ENCODE peak calls at places on chromosomes 6 and 20, in six cellular contexts. P is IMR-90, J is foreskin fibroblast, V is heart right ventricle, K is ovary, F is testis. Q is an unnamed sample.

GRCh38 chr6:148085651-148086321 is 256.9 kb upstream of the SASH1 start:
- DNase-seq in P (peak), J (peak), V (no peak), K (no peak), F (no peak), Q (no peak)

GRCh38 chr6:109453594-109454482 is 1.7 kb downstream of the MICAL1 start:
- DNase-seq in P (no peak), J (no peak), V (peak), K (peak), F (peak), Q (no peak)

GRCh38 chr6:169243154-169243553 is 10.5 kb downstream of the THBS2 start:
- DNase-seq in P (no peak), J (no peak), V (no peak), K (no peak), F (no peak), Q (no peak)

GRCh38 chr6:73131706-73132105 is 93.6 kb downstream of the KHDC1L start:
- DNase-seq in P (peak), J (no peak), V (no peak), K (no peak), F (no peak), Q (no peak)

GRCh38 chr6:455006-455585 is 63.5 kb downstream of the IRF4 start:
- DNase-seq in P (peak), J (no peak), V (no peak), K (no peak), F (peak), Q (no peak)

GRCh38 chr6:156175971-156176421 is 601.2 kb upstream of the ARID1B start:
- DNase-seq in P (no peak), J (no peak), V (peak), K (peak), F (peak), Q (no peak)

GRCh38 chr20:45959126-45959525 is 12.9 kb downstream of the ZNF335 start:
- DNase-seq in P (no peak), J (no peak), V (no peak), K (peak), F (no peak), Q (no peak)

GRCh38 chr6:145480024-145480423 is 255.3 kb downstream of the EPM2A start:
- DNase-seq in P (no peak), J (no peak), V (no peak), K (no peak), F (no peak), Q (no peak)

GRCh38 chr20:1874534-1875168 is 20.6 kb upstream of the SIRPA start:
- DNase-seq in P (peak), J (no peak), V (no peak), K (no peak), F (no peak), Q (no peak)

GRCh38 chr6:31806470-31807272 is at the start of gene LSM2:
- DNase-seq in P (peak), J (peak), V (peak), K (peak), F (peak), Q (peak)

GRCh38 chr6:37011656-37012378 is 6.4 kb downstream of the FGD2 start:
- DNase-seq in P (peak), J (peak), V (no peak), K (no peak), F (no peak), Q (no peak)

GRCh38 chr6:80991316-80991715 is 761.2 kb downstream of the TENT5A start:
- DNase-seq in P (no peak), J (no peak), V (no peak), K (no peak), F (no peak), Q (no peak)

GRCh38 chr6:127725821-127726220 is 148.8 kb downstream of the C6orf58 start:
- DNase-seq in P (no peak), J (no peak), V (no peak), K (no peak), F (no peak), Q (no peak)

GRCh38 chr20:14561733-14562132 is 224.3 kb upstream of the FLRT3 start:
- DNase-seq in P (peak), J (peak), V (no peak), K (no peak), F (no peak), Q (no peak)

GRCh38 chr20:4546342-4546741 is 175.4 kb upstream of the PRND start:
- DNase-seq in P (no peak), J (no peak), V (no peak), K (no peak), F (no peak), Q (no peak)

GRCh38 chr6:2008383-2008976 is 236.9 kb downstream of the GMDS start:
- DNase-seq in P (peak), J (no peak), V (no peak), K (no peak), F (no peak), Q (no peak)

GRCh38 chr6:51529240-51529639 is 558.2 kb downstream of the PKHD1 start:
- DNase-seq in P (no peak), J (no peak), V (no peak), K (no peak), F (no peak), Q (no peak)

GRCh38 chr6:62746968-62747367 is 460.9 kb upstream of the KHDRBS2 start:
- DNase-seq in P (no peak), J (no peak), V (no peak), K (no peak), F (no peak), Q (no peak)

GRCh38 chr6:144777249-144777648 is 492.1 kb downstream of the UTRN start:
- DNase-seq in P (no peak), J (no peak), V (no peak), K (no peak), F (no peak), Q (no peak)

GRCh38 chr6:23021487-23021886 is 452.1 kb downstream of the HDGFL1 start:
- DNase-seq in P (no peak), J (no peak), V (no peak), K (no peak), F (no peak), Q (no peak)

GRCh38 chr6:23031986-23032385 is 462.6 kb downstream of the HDGFL1 start:
- DNase-seq in P (peak), J (peak), V (no peak), K (no peak), F (no peak), Q (no peak)

GRCh38 chr6:23027281-23027680 is 457.9 kb downstream of the HDGFL1 start:
- DNase-seq in P (no peak), J (no peak), V (no peak), K (no peak), F (peak), Q (no peak)
- TF ChIP-seq CTCF in P (no peak), J (no peak), V (no peak), K (no peak), F (no peak), Q (no peak)

GRCh38 chr6:6918216-6918983 is 189.4 kb upstream of the RREB1 start:
- DNase-seq in P (peak), J (peak), V (no peak), K (no peak), F (no peak), Q (no peak)

GRCh38 chr6:6916598-6916997 is 191.2 kb upstream of the RREB1 start:
- DNase-seq in P (no peak), J (no peak), V (no peak), K (peak), F (no peak), Q (no peak)

GRCh38 chr6:6913346-6913745 is 194.4 kb upstream of the RREB1 start:
- DNase-seq in P (no peak), J (no peak), V (no peak), K (no peak), F (no peak), Q (no peak)

GRCh38 chr6:6915219-6915618 is 192.5 kb upstream of the RREB1 start:
- DNase-seq in P (no peak), J (no peak), V (no peak), K (no peak), F (no peak), Q (no peak)

DNA sequence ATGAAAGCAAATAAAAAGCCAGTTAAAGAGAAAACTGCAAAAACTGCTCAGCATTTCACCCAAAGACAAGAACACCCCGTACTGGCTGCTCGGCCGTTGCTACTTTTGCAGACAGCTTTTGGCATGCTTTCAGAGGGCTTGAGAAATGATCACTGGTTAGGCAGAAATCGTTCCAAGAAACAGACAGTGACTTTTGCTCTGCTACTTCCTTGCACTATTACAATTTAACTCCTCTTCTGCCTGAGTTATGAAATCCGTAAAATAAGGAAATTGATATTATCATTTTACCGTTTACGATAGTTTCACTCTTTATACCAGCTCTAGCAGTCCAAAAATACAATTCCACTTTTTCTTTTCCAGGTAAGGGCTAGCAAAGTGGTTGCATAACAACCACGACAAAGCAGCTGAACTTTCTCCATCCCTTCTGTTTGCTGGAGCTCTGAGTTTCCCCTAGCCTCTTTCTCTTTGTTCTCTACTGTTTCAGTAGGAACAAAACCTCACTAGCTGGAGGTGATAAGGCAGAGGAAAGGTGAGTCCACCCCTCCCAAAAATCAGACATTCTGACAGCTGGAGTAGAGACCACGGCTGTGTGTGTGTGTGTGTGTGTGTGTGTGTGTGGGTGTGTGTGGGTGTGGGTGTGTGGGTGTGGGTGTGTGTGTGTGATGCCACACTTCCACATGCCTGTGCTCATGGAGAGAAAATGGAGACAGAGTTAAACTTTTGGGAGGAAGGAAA is 191.8 kb upstream of the RREB1 start:
- DNase-seq in P (peak), J (peak), V (peak), K (peak), F (peak), Q (peak)
- H3K4me3 ChIP-seq in P (peak), J (peak), V (peak), K (peak), F (no peak), Q (peak)

DNA sequence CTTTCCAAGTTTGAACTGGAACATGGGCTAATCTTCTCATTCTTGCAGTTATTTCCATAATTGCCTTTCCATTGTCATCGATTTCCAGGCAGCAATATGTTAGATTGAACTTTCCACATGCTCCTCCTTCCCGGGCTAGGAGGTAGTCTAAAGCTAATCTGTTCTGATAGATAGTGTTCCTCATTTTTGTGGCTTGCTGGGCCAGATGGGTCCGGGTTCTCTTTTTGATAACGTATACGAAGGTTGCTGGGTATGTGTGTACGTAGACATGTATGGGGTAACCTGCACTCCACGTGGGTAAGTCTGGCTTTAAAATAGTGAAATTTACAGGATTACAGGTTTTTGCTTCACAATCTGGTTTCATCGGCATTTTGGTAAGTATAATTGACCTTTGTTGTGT is 14.0 kb upstream of the GMPR start:
- DNase-seq in P (no peak), J (no peak), V (no peak), K (no peak), F (peak), Q (no peak)
- TF ChIP-seq CTCF in P (no peak), J (no peak), V (no peak), K (no peak), F (no peak), Q (no peak)

DNA sequence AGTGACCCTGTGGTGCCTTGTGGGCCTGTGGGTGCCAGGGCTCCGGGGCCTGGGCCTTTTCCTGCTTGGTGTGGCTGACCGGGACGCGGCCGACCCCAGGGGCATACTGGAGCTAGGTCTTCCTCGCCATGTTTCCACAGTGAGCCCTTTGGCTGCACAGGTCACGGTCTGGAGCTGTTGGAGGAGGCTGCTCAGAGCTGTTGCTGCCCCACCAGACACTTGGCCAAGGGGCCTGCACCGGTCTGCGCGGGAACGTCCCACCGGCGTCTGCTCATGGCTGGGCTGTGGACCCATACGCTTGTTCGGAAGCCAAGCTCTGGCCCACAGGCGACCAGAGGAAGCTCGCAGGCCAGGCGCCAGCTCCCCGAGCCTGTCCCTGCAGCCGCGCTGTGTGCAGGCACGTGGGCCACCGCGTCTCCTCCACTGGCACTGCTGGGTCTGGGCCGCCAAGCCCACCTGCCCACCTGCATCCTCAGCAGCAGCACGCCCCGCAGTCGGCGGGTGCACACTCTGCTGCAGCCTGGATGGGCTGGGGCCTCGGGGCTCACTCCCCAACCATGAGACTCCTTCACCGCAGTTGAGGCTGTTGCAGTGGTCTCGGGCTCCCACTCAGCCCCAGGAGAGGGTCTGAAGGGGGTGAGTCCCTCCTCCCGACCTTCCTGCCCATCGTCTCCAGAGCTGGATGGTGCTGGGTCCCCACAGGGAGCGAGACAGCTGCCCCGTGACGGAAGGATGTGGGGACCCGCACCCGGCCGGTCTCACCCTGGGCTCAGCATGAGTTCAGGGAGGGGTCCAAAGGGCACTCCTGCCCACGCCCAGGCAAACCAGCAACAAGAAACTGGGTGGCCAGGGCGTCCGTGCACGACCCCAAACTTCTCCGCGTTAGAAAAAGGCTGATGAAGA is 15.5 kb upstream of the TCFL5 start:
- DNase-seq in P (no peak), J (no peak), V (peak), K (peak), F (peak), Q (peak)
- H3K4me3 ChIP-seq in P (no peak), J (no peak), V (no peak), K (no peak), F (no peak), Q (peak)

GRCh38 chr20:50598074-50598473 is 87.9 kb downstream of the PTPN1 start:
- DNase-seq in P (no peak), J (no peak), V (no peak), K (no peak), F (no peak), Q (no peak)

GRCh38 chr20:50597406-50597969 is 87.3 kb downstream of the PTPN1 start:
- DNase-seq in P (no peak), J (no peak), V (no peak), K (no peak), F (no peak), Q (no peak)

GRCh38 chr20:50602432-50603088 is 88.8 kb downstream of the RIPOR3 start:
- DNase-seq in P (no peak), J (no peak), V (no peak), K (no peak), F (no peak), Q (no peak)

GRCh38 chr20:50601511-50602431 is 89.6 kb downstream of the RIPOR3 start:
- DNase-seq in P (no peak), J (no peak), V (no peak), K (no peak), F (no peak), Q (no peak)

GRCh38 chr20:50600281-50600895 is 90.2 kb downstream of the PTPN1 start:
- DNase-seq in P (no peak), J (no peak), V (no peak), K (no peak), F (no peak), Q (no peak)
- TF ChIP-seq CTCF in P (no peak), J (no peak), V (no peak), K (no peak), F (no peak), Q (no peak)

DNA sequence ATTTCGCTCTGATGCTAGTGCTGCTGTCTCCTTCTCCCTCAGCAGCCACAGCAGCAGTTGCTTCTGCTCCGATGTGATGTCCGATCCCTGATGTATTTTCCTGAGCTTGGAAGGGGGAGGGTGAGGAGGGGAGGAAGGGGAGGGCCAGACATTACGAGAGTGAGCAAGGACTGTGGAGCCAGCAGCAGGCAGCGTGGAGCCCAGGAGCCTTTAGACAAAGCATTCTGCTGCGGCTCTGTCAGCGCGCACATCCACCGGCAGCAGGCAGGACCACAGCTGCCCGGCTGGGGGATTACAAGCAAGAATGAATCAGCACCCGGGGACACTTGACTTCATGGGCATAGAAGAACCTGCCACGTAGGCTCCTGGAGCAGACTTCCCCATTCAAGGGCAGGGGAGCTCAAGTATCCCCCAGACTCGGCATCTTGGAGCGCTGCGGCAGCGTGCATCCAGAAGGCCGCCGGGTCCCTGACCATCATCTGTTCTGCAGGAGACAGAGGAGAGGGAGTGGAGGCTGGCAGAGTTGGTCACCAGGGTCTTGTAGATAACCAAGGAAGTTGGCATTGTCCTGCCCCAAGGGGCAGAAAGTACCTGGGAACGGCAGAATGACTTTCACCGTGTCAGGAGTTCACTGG is 83.0 kb downstream of the TCP11 start:
- DNase-seq in P (no peak), J (no peak), V (peak), K (no peak), F (no peak), Q (no peak)
- H3K4me3 ChIP-seq in P (no peak), J (no peak), V (peak), K (no peak), F (no peak), Q (no peak)